ENCODE peak calls at places on chromosomes 1 and 21, in seven cellular contexts. R is AG09309; G is suprapubic skin; S is stomach; N is fibroblast of the aortic adventitia; X is retinal pigment epithelial cell; K is CD8-positive, alpha-beta T cell. M is an unnamed sample.

GRCh38 chr1:5466487-5466886 is 525.7 kb downstream of the NPHP4 start:
- DNase-seq in X (no peak), K (no peak), S (no peak), G (no peak), R (no peak), N (no peak), M (no peak)

GRCh38 chr1:15261155-15262002 is 14.4 kb downstream of the FHAD1 start:
- DNase-seq in R (no peak), X (no peak), K (no peak), N (no peak), S (peak; percentile 38), G (peak; percentile 76), M (peak; percentile 39)

GRCh38 chr21:43669828-43670605 is 10.7 kb downstream of the RRP1B start:
- DNase-seq in K (no peak), R (no peak), S (no peak), G (no peak), X (no peak), N (no peak), M (no peak)

GRCh38 chr1:248807067-248807737 is 18.5 kb downstream of the SH3BP5L start:
- DNase-seq in K (peak; percentile 48), G (peak; percentile 70), R (no peak), X (peak; percentile 2), S (peak; percentile 67), N (peak; percentile 51), M (peak; percentile 36)

GRCh38 chr1:86972262-86972661 is 57.8 kb downstream of the HS2ST1 start:
- DNase-seq in X (no peak), S (peak; percentile 36), N (no peak), K (no peak), G (no peak), R (no peak), M (no peak)

GRCh38 chr1:84255586-84255985 is 45.9 kb upstream of the SAMD13 start:
- DNase-seq in K (no peak), N (no peak), S (no peak), X (no peak), G (no peak), R (no peak), M (no peak)

GRCh38 chr1:109815809-109816791 is 52.4 kb upstream of the EPS8L3 start:
- DNase-seq in R (no peak), N (peak; percentile 75), X (no peak), G (no peak), S (no peak), K (no peak), M (no peak)

GRCh38 chr1:93658188-93658587 is 23.4 kb downstream of the BCAR3 start:
- DNase-seq in R (no peak), N (no peak), K (no peak), X (no peak), G (peak; percentile 6), S (no peak), M (no peak)

GRCh38 chr1:244371294-244372141 is 80.2 kb downstream of the ADSS2 start:
- DNase-seq in X (no peak), K (no peak), N (no peak), G (no peak), S (no peak), R (no peak), M (no peak)

GRCh38 chr1:204673909-204674701 is 11.4 kb downstream of the LRRN2 start:
- DNase-seq in S (no peak), R (no peak), X (no peak), K (no peak), N (no peak), G (no peak), M (no peak)

GRCh38 chr1:27601771-27602509 is 2.0 kb downstream of the AHDC1 start:
- DNase-seq in G (no peak), N (no peak), X (no peak), R (no peak), K (no peak), S (peak; percentile 74), M (peak; percentile 24)

GRCh38 chr1:168654198-168654910 is 74.7 kb downstream of the DPT start:
- DNase-seq in R (no peak), G (no peak), S (no peak), K (no peak), X (no peak), N (peak; percentile 57), M (no peak)

GRCh38 chr21:14553422-14553821 is 7.3 kb upstream of the SAMSN1 start:
- DNase-seq in X (no peak), S (no peak), N (no peak), K (no peak), R (no peak), G (no peak), M (no peak)

GRCh38 chr1:21165632-21166031 is 11.1 kb downstream of the EIF4G3 start:
- DNase-seq in N (no peak), G (no peak), K (no peak), X (no peak), S (no peak), R (no peak), M (no peak)

GRCh38 chr1:170253180-170253579 is 107.4 kb downstream of the NTMT2 start:
- DNase-seq in K (no peak), R (no peak), X (no peak), S (no peak), G (no peak), N (no peak), M (no peak)

GRCh38 chr1:109877320-109877771 is 33.3 kb upstream of the CSF1 start:
- DNase-seq in R (peak; percentile 86), K (no peak), X (peak; percentile 75), S (peak; percentile 45), N (peak; percentile 96), G (peak; percentile 85), M (peak; percentile 30)

GRCh38 chr1:68384321-68384813 is 65.4 kb downstream of the RPE65 start:
- DNase-seq in S (no peak), G (no peak), K (no peak), N (peak; percentile 98), R (peak; percentile 98), X (peak; percentile 92), M (no peak)

GRCh38 chr1:53182111-53182593 is 14.5 kb upstream of the CPT2 start:
- DNase-seq in G (peak; percentile 93), S (peak; percentile 90), K (peak; percentile 79), X (peak; percentile 40), N (peak; percentile 90), R (no peak), M (peak; percentile 82)

GRCh38 chr1:23177438-23178380 is 9.1 kb upstream of the LUZP1 start:
- DNase-seq in N (peak; percentile 78), X (no peak), G (peak; percentile 88), R (no peak), K (peak; percentile 44), S (peak; percentile 64), M (peak; percentile 94)

GRCh38 chr1:23177031-23177430 is 8.4 kb upstream of the LUZP1 start:
- DNase-seq in S (no peak), N (no peak), K (no peak), G (no peak), R (no peak), X (no peak), M (no peak)

GRCh38 chr1:23178931-23179330 is 10.3 kb upstream of the LUZP1 start:
- DNase-seq in K (no peak), N (peak; percentile 43), G (no peak), R (no peak), X (no peak), S (no peak), M (peak; percentile 14)

GRCh38 chr1:23174383-23175110 is 5.9 kb upstream of the LUZP1 start:
- DNase-seq in K (no peak), G (no peak), N (no peak), X (no peak), R (no peak), S (no peak), M (no peak)

DNA sequence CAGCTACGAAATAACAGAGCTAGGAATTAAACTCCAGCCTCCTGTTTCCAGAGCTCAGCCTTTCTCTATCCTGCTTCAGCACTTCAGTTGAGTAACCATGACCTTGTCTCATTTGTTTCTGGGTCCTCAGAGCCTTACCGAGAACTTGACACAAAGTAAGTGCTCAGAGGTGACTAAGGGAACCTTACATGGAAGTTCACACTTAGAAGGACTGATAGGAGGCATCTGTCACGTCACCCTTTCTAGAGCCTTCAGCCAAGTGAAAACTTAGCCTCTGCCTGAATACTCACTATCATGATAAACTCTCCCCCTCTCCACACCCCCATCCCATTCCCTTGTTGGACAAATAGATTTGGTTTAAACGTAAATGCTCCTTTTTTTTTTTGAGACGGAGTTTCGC is 9.8 kb upstream of the LUZP1 start:
- DNase-seq in R (no peak), K (no peak), N (no peak), G (no peak), X (no peak), S (no peak), M (no peak)
- TF ChIP-seq CTCF in R (no peak), K (no peak), N (no peak), G (no peak), X (no peak), S (no peak), M (no peak)

GRCh38 chr1:18599096-18599495 is 31.6 kb upstream of the PAX7 start:
- DNase-seq in X (no peak), N (peak; percentile 3), G (no peak), S (no peak), K (no peak), R (no peak), M (no peak)

GRCh38 chr1:18602533-18603211 is 28.0 kb upstream of the PAX7 start:
- DNase-seq in X (no peak), K (no peak), S (no peak), G (no peak), R (no peak), N (no peak), M (no peak)

GRCh38 chr1:18592368-18592767 is 38.3 kb upstream of the PAX7 start:
- DNase-seq in S (no peak), N (no peak), G (no peak), K (no peak), X (no peak), R (no peak), M (no peak)

GRCh38 chr1:18599704-18600103 is 30.9 kb upstream of the PAX7 start:
- DNase-seq in X (no peak), R (no peak), S (no peak), K (no peak), G (no peak), N (no peak), M (no peak)

GRCh38 chr1:18597159-18598042 is 33.2 kb upstream of the PAX7 start:
- DNase-seq in N (peak; percentile 45), R (no peak), K (peak; percentile 41), X (no peak), S (peak; percentile 67), G (peak; percentile 84), M (peak; percentile 75)
- TF ChIP-seq CTCF in N (peak; percentile 97), R (peak; percentile 99), K (peak; percentile 86), X (peak; percentile 97), S (peak; percentile 78), G (peak; percentile 65), M (peak; percentile 81)

DNA sequence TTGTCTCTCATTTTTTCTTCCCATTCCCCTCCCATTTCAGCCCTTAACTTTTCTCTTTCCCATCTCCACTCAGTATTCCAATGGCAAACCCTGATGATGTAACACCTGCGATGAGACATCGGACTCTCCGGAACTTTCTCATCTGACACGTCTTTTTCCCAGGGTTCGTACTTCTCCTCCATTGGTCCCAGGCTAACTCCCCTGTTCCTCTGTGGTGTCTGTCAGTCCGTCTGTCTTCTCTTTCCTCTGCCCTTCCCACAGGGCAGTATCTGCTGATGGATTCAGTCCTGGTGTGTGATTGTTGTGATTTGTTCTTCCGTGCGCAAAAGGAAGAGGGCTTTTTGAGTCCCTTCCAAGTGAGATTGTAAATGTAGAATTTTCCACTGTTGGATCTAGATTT is 27.7 kb downstream of the VANGL2 start:
- DNase-seq in N (no peak), R (no peak), S (no peak), G (no peak), X (no peak), K (no peak), M (no peak)
- TF ChIP-seq CTCF in N (no peak), R (no peak), S (no peak), G (no peak), X (no peak), K (no peak), M (no peak)

GRCh38 chr1:246782120-246782900 is 58.1 kb downstream of the SCCPDH start:
- DNase-seq in R (peak; percentile 62), X (no peak), K (no peak), N (peak; percentile 93), S (no peak), G (peak; percentile 77), M (no peak)
- TF ChIP-seq CTCF in R (no peak), X (no peak), K (no peak), N (no peak), S (no peak), G (no peak), M (no peak)

M was measured in endothelial cell.